ENCODE peak calls at places on chromosomes 13 and 19, in five cellular contexts. D, P, M, V and G are unnamed samples.

GRCh38 chr19:18743281-18743825 is 47.8 kb downstream of the COMP start:
- DNase-seq in D (no peak), M (no peak), V (no peak), P (no peak), G (peak; percentile 75)

GRCh38 chr19:52898101-52898500 is 666 bp upstream of the ZNF320 start:
- DNase-seq in D (no peak), M (peak; percentile 15), P (no peak), V (peak; percentile 22), G (no peak)

GRCh38 chr19:15015946-15016542 is 33.2 kb upstream of the CASP14 start:
- DNase-seq in D (no peak), P (no peak), M (peak; percentile 3), V (no peak), G (peak; percentile 27)

GRCh38 chr13:110445722-110446569 is 115.6 kb downstream of the RAB20 start:
- DNase-seq in P (no peak), M (peak; percentile 76), D (no peak), V (peak; percentile 28), G (no peak)

GRCh38 chr19:11338569-11339253 is 746 bp downstream of the RAB3D start:
- DNase-seq in V (no peak), M (no peak), D (no peak), P (no peak), G (no peak)

GRCh38 chr19:16293133-16294085 is 31.2 kb upstream of the KLF2 start:
- DNase-seq in P (no peak), M (peak; percentile 96), D (no peak), V (peak; percentile 64), G (peak; percentile 72)

GRCh38 chr19:48856921-48857320 is 11.5 kb downstream of the PLEKHA4 start:
- DNase-seq in P (no peak), M (no peak), V (no peak), D (no peak), G (no peak)

GRCh38 chr19:30792561-30793505 is 420.6 kb downstream of the ZNF536 start:
- DNase-seq in V (no peak), P (no peak), D (no peak), M (no peak), G (no peak)

GRCh38 chr13:27797228-27797624 is 4.9 kb downstream of the GSX1 start:
- DNase-seq in V (peak; percentile 16), P (no peak), M (peak; percentile 19), D (no peak), G (no peak)

GRCh38 chr19:50460161-50460765 is 16.0 kb upstream of the EMC10 start:
- DNase-seq in M (peak; percentile 53), V (peak; percentile 76), P (no peak), D (no peak), G (no peak)

GRCh38 chr19:12647490-12648071 is 19.0 kb downstream of the MAN2B1 start:
- DNase-seq in V (no peak), D (no peak), P (no peak), M (no peak), G (peak; percentile 84)

GRCh38 chr13:31204592-31204991 is 4.8 kb downstream of the B3GLCT start:
- DNase-seq in M (peak; percentile 84), D (no peak), V (peak; percentile 66), P (no peak), G (no peak)

GRCh38 chr19:49390978-49391304 is 2.9 kb downstream of the KASH5 start:
- DNase-seq in P (no peak), M (no peak), D (no peak), V (no peak), G (no peak)

GRCh38 chr13:28117689-28118377 is 17.5 kb upstream of the FLT3 start:
- DNase-seq in D (no peak), M (no peak), P (no peak), V (no peak), G (peak; percentile 66)